ENCODE peak calls at places on chromosomes 16 and 17, in four cellular contexts. One of them, this sample, is unnamed.

GRCh38 chr17:31663576-31663975 is 195.5 kb downstream of the COPRS start:
- DNase-seq in neural progenitor cell: no peak
- DNase-seq in PC-3: no peak
- DNase-seq in HCT116: peak
- DNase-seq in this sample: no peak

GRCh38 chr17:15463363-15463762 is 4.1 kb downstream of the CDRT4 start:
- DNase-seq in PC-3: peak
- DNase-seq in HCT116: no peak
- DNase-seq in neural progenitor cell: peak
- DNase-seq in this sample: peak

GRCh38 chr16:3459401-3460090 is 16.1 kb downstream of the NAA60 start:
- DNase-seq in HCT116: no peak
- DNase-seq in PC-3: peak
- DNase-seq in neural progenitor cell: peak
- DNase-seq in this sample: peak

GRCh38 chr16:50396770-50397525 is 28.2 kb upstream of the BRD7 start:
- DNase-seq in PC-3: peak
- DNase-seq in HCT116: peak
- DNase-seq in neural progenitor cell: no peak
- DNase-seq in this sample: peak

GRCh38 chr17:61383689-61384201 is 15.9 kb upstream of the TBX2 start:
- DNase-seq in PC-3: no peak
- DNase-seq in neural progenitor cell: no peak
- DNase-seq in HCT116: no peak
- DNase-seq in this sample: no peak

GRCh38 chr16:15509051-15509592 is 74.7 kb downstream of the BMERB1 start:
- DNase-seq in PC-3: no peak
- DNase-seq in neural progenitor cell: no peak
- DNase-seq in HCT116: no peak
- DNase-seq in this sample: no peak

GRCh38 chr17:3672571-3672970 is 4.0 kb downstream of the EMC6 start:
- DNase-seq in PC-3: no peak
- DNase-seq in HCT116: no peak
- DNase-seq in neural progenitor cell: no peak
- DNase-seq in this sample: no peak

GRCh38 chr17:71260366-71260765 is 860.5 kb upstream of the SOX9 start:
- DNase-seq in neural progenitor cell: no peak
- DNase-seq in PC-3: peak
- DNase-seq in HCT116: no peak
- DNase-seq in this sample: no peak

GRCh38 chr17:7515912-7516610 is 31.9 kb downstream of the POLR2A start:
- DNase-seq in neural progenitor cell: no peak
- DNase-seq in HCT116: no peak
- DNase-seq in PC-3: no peak
- DNase-seq in this sample: peak

GRCh38 chr16:520847-521246 is 6.7 kb upstream of the CAPN15 start:
- DNase-seq in HCT116: no peak
- DNase-seq in neural progenitor cell: no peak
- DNase-seq in PC-3: no peak
- DNase-seq in this sample: no peak

GRCh38 chr17:75571197-75571884 is 16.3 kb upstream of the MYO15B start:
- DNase-seq in neural progenitor cell: no peak
- DNase-seq in PC-3: no peak
- DNase-seq in HCT116: no peak
- DNase-seq in this sample: peak

GRCh38 chr17:21104608-21105007 is 22.2 kb upstream of the DHRS7B start:
- DNase-seq in PC-3: no peak
- DNase-seq in HCT116: no peak
- DNase-seq in neural progenitor cell: no peak
- DNase-seq in this sample: no peak

GRCh38 chr17:13952252-13952721 is 117.0 kb upstream of the COX10 start:
- DNase-seq in PC-3: peak
- DNase-seq in HCT116: no peak
- DNase-seq in neural progenitor cell: no peak
- DNase-seq in this sample: no peak

GRCh38 chr16:11736903-11737302 is 5.8 kb downstream of the TXNDC11 start:
- DNase-seq in PC-3: no peak
- DNase-seq in neural progenitor cell: no peak
- DNase-seq in HCT116: no peak
- DNase-seq in this sample: no peak

GRCh38 chr16:58096249-58096648 is 32.9 kb downstream of the CFAP20 start:
- DNase-seq in neural progenitor cell: no peak
- DNase-seq in HCT116: no peak
- DNase-seq in PC-3: no peak
- DNase-seq in this sample: no peak

GRCh38 chr17:1231456-1231855 is 38.8 kb upstream of the BHLHA9 start:
- DNase-seq in neural progenitor cell: no peak
- DNase-seq in HCT116: no peak
- DNase-seq in PC-3: no peak
- DNase-seq in this sample: no peak

GRCh38 chr17:31256936-31257335 is 40.1 kb downstream of the OMG start:
- DNase-seq in neural progenitor cell: no peak
- DNase-seq in HCT116: no peak
- DNase-seq in PC-3: no peak
- DNase-seq in this sample: no peak

GRCh38 chr16:83021049-83021448 is 394.3 kb downstream of the CDH13 start:
- DNase-seq in HCT116: no peak
- DNase-seq in PC-3: no peak
- DNase-seq in neural progenitor cell: no peak
- DNase-seq in this sample: no peak

GRCh38 chr17:63973930-63974593 is 1.3 kb upstream of the SCN4A start:
- DNase-seq in HCT116: no peak
- DNase-seq in PC-3: peak
- DNase-seq in neural progenitor cell: no peak
- DNase-seq in this sample: no peak

GRCh38 chr17:17087424-17088103 is 45.3 kb downstream of the MPRIP start:
- DNase-seq in PC-3: no peak
- DNase-seq in neural progenitor cell: no peak
- DNase-seq in HCT116: no peak
- DNase-seq in this sample: no peak

GRCh38 chr17:48539177-48539576 is 5.7 kb downstream of the HOXB2 start:
- DNase-seq in neural progenitor cell: no peak
- DNase-seq in HCT116: no peak
- DNase-seq in PC-3: peak
- DNase-seq in this sample: no peak

GRCh38 chr17:73770115-73770848 is 126.0 kb upstream of the SDK2 start:
- DNase-seq in PC-3: peak
- DNase-seq in neural progenitor cell: no peak
- DNase-seq in HCT116: peak
- DNase-seq in this sample: peak

GRCh38 chr17:29640413-29640812 is 17.7 kb upstream of the CORO6 start:
- DNase-seq in PC-3: no peak
- DNase-seq in HCT116: no peak
- DNase-seq in neural progenitor cell: no peak
- DNase-seq in this sample: no peak

GRCh38 chr17:42937712-42938596 is 26.3 kb downstream of the AARSD1 start:
- DNase-seq in PC-3: peak
- DNase-seq in HCT116: peak
- DNase-seq in neural progenitor cell: peak
- DNase-seq in this sample: peak

GRCh38 chr17:1344521-1344920 is 55.5 kb downstream of the YWHAE start:
- DNase-seq in PC-3: no peak
- DNase-seq in HCT116: no peak
- DNase-seq in neural progenitor cell: peak
- DNase-seq in this sample: no peak

GRCh38 chr17:30316736-30317135 is 17.1 kb downstream of the TMIGD1 start:
- DNase-seq in neural progenitor cell: no peak
- DNase-seq in PC-3: no peak
- DNase-seq in HCT116: no peak
- DNase-seq in this sample: no peak

GRCh38 chr17:74133726-74134125 is 69.8 kb upstream of the RPL38 start:
- DNase-seq in HCT116: no peak
- DNase-seq in PC-3: no peak
- DNase-seq in neural progenitor cell: no peak
- DNase-seq in this sample: no peak

GRCh38 chr16:526181-527014 is 1.1 kb upstream of the CAPN15 start:
- DNase-seq in PC-3: peak
- DNase-seq in neural progenitor cell: peak
- DNase-seq in HCT116: no peak
- DNase-seq in this sample: peak

GRCh38 chr17:59963738-59964454 is 644 bp downstream of the RNFT1 start:
- DNase-seq in HCT116: no peak
- DNase-seq in neural progenitor cell: peak
- DNase-seq in PC-3: peak
- DNase-seq in this sample: peak

GRCh38 chr16:35431829-35432663 is 1972.6 kb downstream of the TP53TG3F start:
- DNase-seq in HCT116: no peak
- DNase-seq in neural progenitor cell: no peak
- DNase-seq in PC-3: no peak
- DNase-seq in this sample: no peak

GRCh38 chr16:4442371-4442770 is 16.7 kb downstream of the DNAJA3 start:
- DNase-seq in HCT116: no peak
- DNase-seq in PC-3: no peak
- DNase-seq in neural progenitor cell: no peak
- DNase-seq in this sample: no peak

GRCh38 chr17:55264640-55265298 is at the start of gene HLF:
- DNase-seq in HCT116: peak
- DNase-seq in neural progenitor cell: peak
- DNase-seq in PC-3: peak
- DNase-seq in this sample: peak

GRCh38 chr17:50562266-50563094 is 2.0 kb downstream of the CACNA1G start:
- DNase-seq in HCT116: no peak
- DNase-seq in neural progenitor cell: no peak
- DNase-seq in PC-3: no peak
- DNase-seq in this sample: no peak

GRCh38 chr16:48576927-48577326 is 33.1 kb downstream of the N4BP1 start:
- DNase-seq in PC-3: peak
- DNase-seq in HCT116: no peak
- DNase-seq in neural progenitor cell: no peak
- DNase-seq in this sample: no peak

GRCh38 chr17:81399481-81400153 is 4.4 kb downstream of the BAHCC1 start:
- DNase-seq in PC-3: peak
- DNase-seq in neural progenitor cell: no peak
- DNase-seq in HCT116: no peak
- DNase-seq in this sample: no peak

GRCh38 chr17:81401727-81402529 is 6.7 kb downstream of the BAHCC1 start:
- DNase-seq in neural progenitor cell: peak
- DNase-seq in HCT116: no peak
- DNase-seq in PC-3: peak
- DNase-seq in this sample: no peak

GRCh38 chr17:81400939-81401726 is 5.9 kb downstream of the BAHCC1 start:
- DNase-seq in PC-3: no peak
- DNase-seq in neural progenitor cell: no peak
- DNase-seq in HCT116: no peak
- DNase-seq in this sample: no peak

GRCh38 chr17:81398855-81399451 is 3.7 kb downstream of the BAHCC1 start:
- DNase-seq in PC-3: peak
- DNase-seq in neural progenitor cell: peak
- DNase-seq in HCT116: no peak
- DNase-seq in this sample: no peak

GRCh38 chr17:81400154-81400938 is 5.1 kb downstream of the BAHCC1 start:
- DNase-seq in neural progenitor cell: peak
- DNase-seq in PC-3: peak
- DNase-seq in HCT116: no peak
- DNase-seq in this sample: no peak
- TF ChIP-seq EZH2 in neural progenitor cell: peak
- TF ChIP-seq EZH2 in PC-3: no peak
- TF ChIP-seq EZH2 in HCT116: no peak
- TF ChIP-seq EZH2 in this sample: no peak

GRCh38 chr17:2503627-2504026 is 8.1 kb downstream of the METTL16 start:
- DNase-seq in neural progenitor cell: no peak
- DNase-seq in HCT116: no peak
- DNase-seq in PC-3: no peak
- DNase-seq in this sample: no peak

GRCh38 chr17:2502911-2503580 is 8.6 kb downstream of the METTL16 start:
- DNase-seq in neural progenitor cell: no peak
- DNase-seq in HCT116: no peak
- DNase-seq in PC-3: no peak
- DNase-seq in this sample: no peak

GRCh38 chr17:2500446-2500845 is 11.2 kb downstream of the METTL16 start:
- DNase-seq in HCT116: no peak
- DNase-seq in neural progenitor cell: no peak
- DNase-seq in PC-3: no peak
- DNase-seq in this sample: no peak
- TF ChIP-seq EZH2phosphoT487 in HCT116: no peak
- TF ChIP-seq EZH2phosphoT487 in neural progenitor cell: no peak
- TF ChIP-seq EZH2phosphoT487 in PC-3: no peak
- TF ChIP-seq EZH2phosphoT487 in this sample: no peak

DNA sequence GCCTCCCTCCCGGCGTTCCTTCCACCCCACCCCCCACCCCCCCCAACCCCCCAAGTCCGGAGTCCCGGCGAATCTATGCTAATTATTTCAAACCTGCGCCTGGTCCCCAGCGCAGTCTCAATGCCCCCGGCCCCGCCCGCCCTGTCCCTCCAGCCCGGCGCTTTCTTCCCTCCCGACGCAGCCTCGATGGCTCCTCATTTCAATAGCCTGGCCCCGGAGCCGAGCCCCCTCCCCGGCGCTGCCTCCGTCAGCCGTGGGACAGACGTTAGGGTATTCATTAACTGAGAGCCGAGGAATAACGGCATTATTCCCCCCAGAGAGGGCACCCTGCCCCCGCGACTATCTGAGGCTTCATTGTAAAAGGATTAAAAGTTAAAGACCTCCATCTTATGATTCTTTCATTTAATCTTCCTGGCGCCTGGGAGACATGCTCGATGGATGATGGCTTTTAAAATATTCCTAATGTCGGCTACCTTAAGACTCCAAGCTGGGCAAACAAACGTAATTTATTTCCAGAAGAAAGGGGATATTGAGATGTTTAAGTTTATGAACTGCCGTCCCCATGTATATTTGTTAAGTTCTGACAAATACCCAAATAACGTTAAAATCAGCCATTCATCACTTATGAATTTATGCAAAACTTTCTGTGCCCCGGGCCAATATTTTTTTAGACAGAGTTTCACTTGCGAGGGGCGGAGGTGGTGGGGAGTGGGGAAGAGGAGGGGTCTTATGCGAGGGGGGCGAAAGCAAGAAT is 3.4 kb downstream of the NOG start:
- DNase-seq in HCT116: no peak
- DNase-seq in neural progenitor cell: peak
- DNase-seq in PC-3: no peak
- DNase-seq in this sample: no peak
- TF ChIP-seq EZH2 in HCT116: no peak
- TF ChIP-seq EZH2 in neural progenitor cell: no peak
- TF ChIP-seq EZH2 in PC-3: no peak
- TF ChIP-seq EZH2 in this sample: peak

DNA sequence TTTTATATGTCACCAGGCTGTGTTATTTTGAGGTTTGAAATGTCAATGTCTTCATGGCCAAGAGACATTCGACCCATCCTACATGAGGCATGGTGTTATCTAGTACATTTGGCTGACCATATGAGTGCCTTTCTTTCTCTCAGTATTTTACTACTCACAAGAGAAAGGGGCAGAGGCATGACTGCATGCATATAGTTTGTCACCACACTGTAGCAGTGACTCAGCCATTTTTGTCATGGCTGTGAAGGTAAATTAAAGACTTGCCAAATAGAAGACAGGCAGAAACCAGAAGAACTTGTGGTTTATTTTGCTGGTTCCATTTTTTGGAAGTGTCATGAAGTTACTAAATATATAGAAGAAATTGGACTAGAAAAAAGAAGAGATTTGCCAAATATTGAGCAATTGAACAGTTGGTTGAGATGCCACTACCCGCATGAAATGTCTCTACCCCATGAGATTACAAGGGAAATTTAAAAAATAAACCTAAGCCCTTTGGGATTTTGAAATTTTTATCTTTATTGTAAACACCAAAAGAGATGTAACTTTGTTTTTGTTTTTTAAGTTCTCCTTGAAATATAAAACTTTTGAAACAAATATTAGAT is 170.2 kb downstream of the CHD9 start:
- DNase-seq in HCT116: no peak
- DNase-seq in neural progenitor cell: no peak
- DNase-seq in PC-3: peak
- DNase-seq in this sample: no peak
- TF ChIP-seq EZH2phosphoT487 in HCT116: no peak
- TF ChIP-seq EZH2phosphoT487 in neural progenitor cell: no peak
- TF ChIP-seq EZH2phosphoT487 in PC-3: no peak
- TF ChIP-seq EZH2phosphoT487 in this sample: no peak